ENCODE peak calls at places on chromosomes 12 and 14, in six cellular contexts. U is astrocyte, G is hepatocyte, F is neural progenitor cell, D is fibroblast of lung, X is K562. J is an unnamed sample. For H4K20me1, the result is how much of the 10 kb centered on the place peaks cover.

GRCh38 chr14:75831455-75831854 is 150.3 kb downstream of the TGFB3 start:
- DNase-seq in U (peak), G (peak), F (no peak), D (peak), X (peak), J (peak)

GRCh38 chr12:116442981-116443380 is 116.2 kb upstream of the MAP1LC3B2 start:
- DNase-seq in U (no peak), G (peak), F (no peak), D (no peak), X (no peak), J (no peak)

GRCh38 chr12:39971348-39971747 is 134.5 kb downstream of the SLC2A13 start:
- DNase-seq in U (no peak), G (no peak), F (no peak), D (no peak), X (no peak), J (no peak)

GRCh38 chr12:119659289-119659897 is 8.5 kb upstream of the PRKAB1 start:
- DNase-seq in U (no peak), G (peak), F (peak), D (peak), X (peak), J (peak)

GRCh38 chr14:99522934-99523660 is 41.9 kb downstream of the CCNK start:
- DNase-seq in U (peak), G (peak), F (peak), D (peak), X (no peak), J (peak)

GRCh38 chr12:77388611-77389265 is 323.4 kb upstream of the E2F7 start:
- DNase-seq in U (peak), G (no peak), F (no peak), D (no peak), X (no peak), J (no peak)

GRCh38 chr12:55693323-55694187 is 14.1 kb downstream of the ITGA7 start:
- DNase-seq in U (no peak), G (no peak), F (no peak), D (no peak), X (no peak), J (peak)

GRCh38 chr12:5309654-5310053 is 122.3 kb upstream of the NTF3 start:
- DNase-seq in U (no peak), G (no peak), F (no peak), D (no peak), X (no peak), J (no peak)

GRCh38 chr14:87049886-87050820 is 942.8 kb downstream of the GALC start:
- DNase-seq in U (no peak), G (peak), F (peak), D (peak), X (peak), J (no peak)

GRCh38 chr14:39102265-39102968 is 618 bp downstream of the SEC23A start:
- DNase-seq in U (peak), G (peak), F (no peak), D (peak), X (no peak), J (peak)

GRCh38 chr12:91017511-91018263 is 12.9 kb upstream of the EPYC start:
- DNase-seq in U (no peak), G (no peak), F (no peak), D (no peak), X (no peak), J (no peak)

GRCh38 chr12:96112733-96113132 is 77.3 kb upstream of the LTA4H start:
- DNase-seq in U (no peak), G (peak), F (no peak), D (no peak), X (no peak), J (no peak)

GRCh38 chr12:75591628-75592027 is 80.2 kb upstream of the KRR1 start:
- DNase-seq in U (no peak), G (no peak), F (no peak), D (no peak), X (no peak), J (no peak)

GRCh38 chr12:110349096-110349495 is 54.4 kb downstream of the ANAPC7 start:
- DNase-seq in U (no peak), G (no peak), F (no peak), D (no peak), X (no peak), J (no peak)

GRCh38 chr12:124762791-124763593 is 100.7 kb downstream of the SCARB1 start:
- DNase-seq in U (peak), G (no peak), F (no peak), D (no peak), X (no peak), J (no peak)

GRCh38 chr12:106985479-106985878 is 1.5 kb downstream of the MTERF2 start:
- DNase-seq in U (no peak), G (no peak), F (peak), D (no peak), X (peak), J (no peak)

GRCh38 chr12:93699271-93700141 is 22.3 kb downstream of the CRADD start:
- DNase-seq in U (peak), G (no peak), F (no peak), D (peak), X (no peak), J (no peak)

GRCh38 chr12:3170423-3171194 is 93.4 kb downstream of the TSPAN9 start:
- DNase-seq in U (peak), G (peak), F (no peak), D (peak), X (no peak), J (peak)

GRCh38 chr12:22518067-22518719 is 26.1 kb downstream of the C2CD5 start:
- DNase-seq in U (peak), G (no peak), F (no peak), D (peak), X (no peak), J (no peak)

GRCh38 chr12:130608132-130608531 is 108.0 kb downstream of the RIMBP2 start:
- DNase-seq in U (no peak), G (no peak), F (peak), D (no peak), X (no peak), J (no peak)

GRCh38 chr14:23008836-23009235 is 1.1 kb downstream of the C14orf93 start:
- DNase-seq in U (no peak), G (peak), F (no peak), D (peak), X (no peak), J (no peak)

GRCh38 chr14:73712071-73712506 is 2.1 kb downstream of the PNMA1 start:
- DNase-seq in U (no peak), G (no peak), F (no peak), D (no peak), X (no peak), J (no peak)

GRCh38 chr12:93148412-93148811 is 219.3 kb upstream of the EEA1 start:
- DNase-seq in U (no peak), G (no peak), F (no peak), D (no peak), X (no peak), J (no peak)

GRCh38 chr12:29255061-29255460 is 106.0 kb downstream of the FAR2 start:
- DNase-seq in U (no peak), G (no peak), F (no peak), D (no peak), X (no peak), J (no peak)

GRCh38 chr14:52833891-52834290 is 42.5 kb upstream of the GNPNAT1 start:
- DNase-seq in U (no peak), G (no peak), F (no peak), D (no peak), X (no peak), J (no peak)

GRCh38 chr12:103128862-103129501 is 171.5 kb downstream of the ASCL1 start:
- DNase-seq in U (no peak), G (peak), F (no peak), D (no peak), X (no peak), J (peak)

GRCh38 chr14:65100905-65101541 is 1.3 kb downstream of the MAX start:
- DNase-seq in U (peak), G (no peak), F (no peak), D (peak), X (no peak), J (no peak)

GRCh38 chr12:76337583-76337982 is 10.6 kb downstream of the BBS10 start:
- DNase-seq in U (peak), G (no peak), F (no peak), D (peak), X (no peak), J (peak)

GRCh38 chr12:101772019-101772774 is 32.9 kb upstream of the SYCP3 start:
- DNase-seq in U (no peak), G (no peak), F (no peak), D (no peak), X (no peak), J (no peak)

GRCh38 chr12:339557-340195 is 49.4 kb downstream of the KDM5A start:
- DNase-seq in U (no peak), G (no peak), F (no peak), D (no peak), X (no peak), J (no peak)

GRCh38 chr12:104506691-104507401 is 50.1 kb downstream of the CHST11 start:
- DNase-seq in U (no peak), G (no peak), F (no peak), D (no peak), X (no peak), J (no peak)

GRCh38 chr12:64625243-64626077 is 15.2 kb downstream of the RASSF3 start:
- DNase-seq in U (peak), G (peak), F (no peak), D (peak), X (peak), J (peak)

GRCh38 chr14:23119362-23120327 is 590 bp upstream of the CEBPE start:
- DNase-seq in U (no peak), G (no peak), F (peak), D (no peak), X (no peak), J (no peak)

DNA sequence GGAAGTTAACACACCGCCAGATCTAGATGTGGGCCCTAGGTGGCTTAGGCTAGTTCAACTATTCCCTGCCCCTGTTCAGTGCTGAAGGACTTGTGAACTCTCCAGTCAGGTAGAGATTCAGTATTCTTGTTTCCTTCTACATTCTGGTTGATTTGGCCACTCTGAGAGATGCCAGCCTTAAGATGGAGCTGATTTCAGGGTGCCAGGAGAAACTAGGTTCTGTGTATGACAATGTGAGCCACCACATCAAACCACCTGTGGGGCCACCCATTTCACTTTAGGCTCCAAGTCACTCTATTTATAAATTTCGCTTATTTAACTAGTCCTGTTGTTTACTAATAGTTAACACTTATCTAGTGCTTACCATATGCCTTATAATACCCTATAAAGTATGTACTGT is 26.0 kb downstream of the FRMD6 start:
- DNase-seq in U (no peak), G (no peak), F (no peak), D (no peak), X (no peak), J (no peak)
- H4K20me1 ChIP-seq in U (half or more), G (under half), F (under half), D (under half), X (under half), J (half or more)

DNA sequence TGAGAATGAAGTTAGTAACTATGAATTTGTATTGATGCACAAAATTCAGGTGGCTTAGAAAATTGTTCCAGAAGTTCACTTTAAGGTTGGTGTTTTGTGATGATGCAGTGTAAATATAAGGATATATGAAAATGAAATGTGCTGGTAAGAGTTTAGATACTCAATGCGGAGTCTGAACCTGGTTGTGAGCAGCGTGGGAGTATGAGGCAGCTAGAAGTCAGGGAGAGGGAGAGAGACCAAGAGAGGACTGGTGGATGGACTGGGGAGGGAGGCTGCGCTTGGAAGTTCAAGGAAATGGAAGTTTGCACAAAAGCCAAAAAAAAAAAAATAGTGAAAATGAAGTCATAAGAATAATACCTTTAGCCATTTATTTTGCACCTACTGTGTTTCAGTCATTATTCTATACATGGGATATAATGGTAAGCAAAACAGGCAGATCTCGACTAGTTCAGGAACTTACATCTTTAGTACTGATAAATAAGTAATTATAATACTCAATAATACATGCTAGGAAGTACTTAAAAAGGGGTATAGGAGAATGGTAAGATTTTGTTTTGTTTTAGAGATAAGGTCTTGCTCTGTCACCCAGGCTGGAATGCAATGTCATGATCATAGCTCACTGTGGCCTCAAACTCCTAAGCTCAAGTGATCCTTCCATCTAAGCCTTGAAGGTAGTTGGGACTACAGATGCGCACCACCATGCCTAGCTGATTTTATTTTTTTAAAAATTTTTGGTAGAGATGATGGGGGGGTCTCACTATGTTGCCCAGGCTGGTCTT is 10.0 kb upstream of the RAB21 start:
- DNase-seq in U (no peak), G (no peak), F (no peak), D (no peak), X (no peak), J (no peak)
- H3K27ac ChIP-seq in U (no peak), G (no peak), F (no peak), D (no peak), X (peak), J (no peak)

DNA sequence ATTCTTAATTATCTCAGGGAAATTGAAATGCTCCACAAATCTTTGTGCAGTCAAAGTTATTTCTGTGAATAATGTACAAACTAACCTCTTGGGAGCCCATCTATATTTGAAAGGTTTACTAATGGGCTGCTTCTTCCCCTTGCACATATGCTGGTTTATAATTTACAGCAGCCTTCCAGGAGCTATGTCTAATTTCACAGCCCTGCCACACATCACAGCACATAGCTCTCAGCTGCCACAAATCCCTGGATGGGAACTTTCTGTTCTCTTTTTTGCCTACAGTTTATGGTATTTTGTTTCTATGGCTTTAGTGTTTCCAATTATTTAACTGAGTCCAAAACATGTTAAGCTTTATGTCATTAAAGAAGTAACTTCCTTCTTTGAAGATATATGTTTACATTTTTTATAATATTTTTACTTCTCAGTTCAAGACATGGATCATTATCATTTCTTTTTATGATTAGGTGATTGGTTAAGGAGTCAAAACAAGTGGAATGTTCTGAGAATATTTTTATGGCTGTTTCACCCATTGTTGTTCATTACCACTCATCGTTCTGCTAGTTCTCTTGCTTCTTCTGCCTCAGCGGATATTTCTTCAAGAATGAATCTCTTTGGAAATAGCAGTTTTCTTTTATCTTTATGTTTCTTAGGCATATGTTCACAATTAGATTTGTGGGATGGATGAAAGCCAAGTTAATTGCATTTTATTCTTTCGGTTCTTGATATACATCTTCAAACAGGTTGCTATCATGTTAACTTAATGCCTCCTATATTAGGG is 475.6 kb upstream of the MIS18BP1 start:
- DNase-seq in U (no peak), G (no peak), F (no peak), D (no peak), X (no peak), J (no peak)
- H3K4me2 ChIP-seq in U (no peak), G (no peak), F (no peak), D (no peak), X (no peak), J (no peak)

DNA sequence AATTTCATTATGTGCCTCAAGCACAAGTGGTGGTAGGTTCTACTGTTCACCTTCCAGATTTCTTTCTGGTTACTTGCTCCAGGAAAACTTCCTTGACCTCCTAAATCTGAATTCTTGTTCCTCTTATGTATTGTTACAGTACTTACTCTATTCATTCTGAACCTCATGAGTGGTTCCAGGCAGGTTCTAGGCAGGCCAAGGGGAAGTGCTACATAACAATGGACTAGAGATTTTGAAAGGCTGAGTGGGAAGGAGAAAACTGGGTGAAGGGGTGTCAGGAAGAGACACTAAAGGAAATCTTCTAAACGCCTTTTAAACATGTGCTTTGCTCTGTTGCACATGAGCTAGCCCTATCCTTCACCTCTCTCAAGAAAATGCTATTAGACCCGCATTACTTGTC is 1.6 kb downstream of the YARS2 start:
- DNase-seq in U (no peak), G (no peak), F (no peak), D (peak), X (no peak), J (no peak)
- H4K20me1 ChIP-seq in U (under half), G (under half), F (under half), D (under half), X (under half), J (under half)

GRCh38 chr12:89472508-89472907 is 52.1 kb downstream of the GALNT4 start:
- DNase-seq in U (peak), G (no peak), F (no peak), D (peak), X (no peak), J (no peak)
- H3K27ac ChIP-seq in U (peak), G (no peak), F (no peak), D (no peak), X (no peak), J (peak)

DNA sequence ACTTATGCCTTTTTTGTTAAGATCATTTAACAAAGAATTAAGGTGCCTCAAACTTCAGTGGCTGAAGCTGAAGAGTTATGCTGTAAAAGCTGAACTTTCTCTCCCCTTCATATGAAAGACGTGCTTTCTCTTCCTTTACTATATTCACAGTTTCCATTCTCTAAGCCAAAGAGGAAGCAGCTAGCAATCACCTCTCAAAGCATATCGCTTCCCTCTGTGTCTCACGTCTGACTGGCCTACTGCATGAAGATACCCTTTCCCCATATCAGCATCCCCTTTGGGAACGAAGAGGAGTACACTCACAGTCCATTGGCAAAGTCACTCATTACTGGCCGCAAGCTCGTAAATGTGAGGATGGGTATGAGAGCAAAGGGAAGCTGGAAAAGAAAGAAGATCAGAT is 34.9 kb downstream of the SLC11A2 start:
- DNase-seq in U (no peak), G (no peak), F (no peak), D (no peak), X (no peak), J (no peak)
- H3K4me2 ChIP-seq in U (no peak), G (no peak), F (no peak), D (no peak), X (no peak), J (no peak)

DNA sequence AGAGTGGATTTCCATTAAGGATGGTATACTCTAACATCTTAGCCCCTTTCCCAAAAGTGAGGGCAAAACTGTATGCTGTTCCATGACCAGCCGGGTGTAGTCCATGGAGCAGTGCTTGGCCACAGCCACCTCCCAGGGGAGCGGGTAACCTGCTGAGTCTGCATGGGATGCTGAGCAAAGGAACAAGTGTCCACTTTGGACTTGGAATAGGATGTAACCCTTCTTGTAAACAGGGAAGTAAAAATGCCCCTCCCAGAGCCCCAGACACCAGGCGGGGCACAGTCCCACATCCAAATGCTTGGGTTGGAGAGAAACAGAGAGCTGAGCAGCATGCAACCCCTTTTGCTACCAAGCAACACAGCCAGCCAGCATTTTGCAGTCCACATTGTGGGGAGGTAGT is 65.6 kb downstream of the ACTN1 start:
- DNase-seq in U (no peak), G (no peak), F (no peak), D (no peak), X (no peak), J (peak)
- H4K20me1 ChIP-seq in U (half or more), G (under half), F (under half), D (under half), X (under half), J (half or more)